ENCODE peak calls at places on chromosomes 16 and 17, in five cellular contexts. R is GM12878, I is IMR-90, Q is ovary, Z is HCT116. H is an unnamed sample.

GRCh38 chr16:67555795-67556212 is 6.5 kb upstream of the CTCF start:
- DNase-seq in R (no peak), I (peak), Q (no peak), Z (peak), H (no peak)

GRCh38 chr16:66272461-66272860 is 94.0 kb upstream of the CDH5 start:
- DNase-seq in R (no peak), I (no peak), Q (no peak), Z (no peak), H (no peak)

GRCh38 chr16:31333686-31334649 is 21.0 kb upstream of the ITGAX start:
- DNase-seq in R (no peak), I (peak), Q (no peak), Z (peak), H (no peak)

GRCh38 chr16:74111583-74111982 is 185.0 kb upstream of the PSMD7 start:
- DNase-seq in R (no peak), I (no peak), Q (no peak), Z (no peak), H (no peak)

GRCh38 chr16:88423448-88423850 is 29.6 kb upstream of the ZFPM1 start:
- DNase-seq in R (no peak), I (no peak), Q (no peak), Z (no peak), H (no peak)

GRCh38 chr16:89039756-89040155 is 53.9 kb upstream of the ACSF3 start:
- DNase-seq in R (no peak), I (no peak), Q (no peak), Z (no peak), H (peak)

GRCh38 chr17:82875418-82875856 is 35.6 kb upstream of the ZNF750 start:
- DNase-seq in R (no peak), I (no peak), Q (no peak), Z (no peak), H (no peak)

GRCh38 chr17:45172541-45173286 is 11.0 kb downstream of the HEXIM2 start:
- DNase-seq in R (no peak), I (peak), Q (peak), Z (peak), H (peak)

GRCh38 chr16:56475226-56475625 is 23.9 kb downstream of the OGFOD1 start:
- DNase-seq in R (no peak), I (no peak), Q (no peak), Z (no peak), H (no peak)

DNA sequence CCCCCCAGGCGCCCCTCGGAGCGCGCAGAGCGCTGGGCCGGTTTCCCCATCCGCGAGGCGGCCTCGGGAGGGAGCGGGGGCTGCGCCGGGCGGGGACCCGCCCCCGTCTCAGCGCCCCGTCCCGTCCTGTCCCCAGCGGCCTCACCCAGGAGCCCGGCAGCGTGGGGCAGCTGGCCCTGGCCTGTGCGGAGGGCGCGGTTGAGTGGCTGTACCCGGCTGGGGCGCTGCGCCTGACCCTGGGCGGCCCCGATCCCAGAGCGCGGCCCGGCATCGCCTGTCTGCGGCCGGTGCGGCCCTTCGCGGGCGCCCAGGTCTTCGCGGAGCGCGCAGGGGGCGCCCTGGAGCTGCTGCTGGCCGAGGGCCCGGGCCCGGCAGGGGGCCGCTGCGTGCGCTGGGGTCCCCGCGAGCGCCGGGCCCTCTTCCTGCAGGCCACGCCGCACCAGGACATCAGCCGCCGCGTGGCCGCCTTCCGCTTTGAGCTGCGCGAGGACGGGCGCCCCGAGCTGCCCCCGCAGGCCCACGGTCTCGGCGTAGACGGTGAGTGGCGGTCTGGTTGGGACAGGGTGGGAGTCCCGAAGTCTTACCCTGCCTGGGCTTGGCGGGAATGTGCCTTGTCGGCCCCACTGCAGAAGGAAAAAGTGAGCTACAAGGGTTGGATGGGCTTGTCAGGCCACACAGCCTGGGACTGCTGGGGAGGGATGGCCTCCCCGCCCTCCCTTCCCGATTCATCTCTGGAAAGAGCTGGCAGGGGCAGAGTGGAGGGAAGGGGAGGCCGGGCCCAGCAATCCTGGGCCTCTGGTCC is 731 bp downstream of the METRN start:
- DNase-seq in R (no peak), I (no peak), Q (no peak), Z (no peak), H (no peak)
- TF ChIP-seq POLR2A in R (no peak), I (no peak), Q (no peak), Z (no peak), H (no peak)

GRCh38 chr17:60745544-60745943 is 67.9 kb downstream of the BCAS3 start:
- DNase-seq in R (no peak), I (no peak), Q (no peak), Z (no peak), H (no peak)
- TF ChIP-seq CTCF in R (no peak), I (no peak), Q (no peak), Z (no peak), H (no peak)

GRCh38 chr16:75644240-75645012 is 3.0 kb downstream of the KARS1 start:
- DNase-seq in R (no peak), I (no peak), Q (no peak), Z (no peak), H (no peak)

GRCh38 chr16:75647138-75647491 is 350 bp downstream of the KARS1 start:
- DNase-seq in R (no peak), I (no peak), Q (no peak), Z (no peak), H (no peak)

GRCh38 chr16:75648265-75649076 is 898 bp downstream of the TERF2IP start:
- DNase-seq in R (no peak), I (peak), Q (peak), Z (peak), H (peak)

GRCh38 chr16:75647492-75648264 is at the start of the genes KARS1 and TERF2IP:
- DNase-seq in R (peak), I (peak), Q (peak), Z (peak), H (peak)
- TF ChIP-seq POLR2A in R (peak), I (peak), Q (peak), Z (peak), H (peak)

GRCh38 chr17:34562387-34562786 is 17.0 kb upstream of the TMEM132E start:
- DNase-seq in R (no peak), I (no peak), Q (no peak), Z (no peak), H (no peak)
- TF ChIP-seq CTCF in R (peak), I (peak), Q (no peak), Z (peak), H (peak)

GRCh38 chr17:31094600-31095238 is at the start of gene NF1:
- DNase-seq in R (peak), I (peak), Q (peak), Z (peak), H (peak)
- TF ChIP-seq POLR2A in R (peak), I (peak), Q (peak), Z (peak), H (peak)